ENCODE peak calls at places on chromosomes 7 and 10, in seven cellular contexts. O is IMR-90, V is H1, U is K562, P is SK-N-SH, D is HepG2, Y is GM12878. Z is an unnamed sample. For H3K4me1 and H3K27me3, the result is how much of the 10 kb centered on the place peaks cover.

GRCh38 chr10:13822475-13822874 is 235.7 kb downstream of the PRPF18 start:
- DNase-seq in O (no peak), V (no peak), U (no peak), P (no peak), D (no peak), Y (no peak), Z (no peak)

GRCh38 chr7:139494835-139495568 is 11.5 kb upstream of the KLRG2 start:
- DNase-seq in O (no peak), V (no peak), U (no peak), P (no peak), D (no peak), Y (peak), Z (no peak)

GRCh38 chr10:48498940-48499510 is 105.8 kb downstream of the ARHGAP22 start:
- DNase-seq in O (no peak), V (no peak), U (no peak), P (no peak), D (no peak), Y (no peak), Z (no peak)

GRCh38 chr7:34776748-34777358 is 118.8 kb downstream of the NPSR1 start:
- DNase-seq in O (no peak), V (no peak), U (no peak), P (no peak), D (no peak), Y (no peak), Z (no peak)

GRCh38 chr7:96452146-96452545 is 130.2 kb upstream of the SLC25A13 start:
- DNase-seq in O (no peak), V (no peak), U (no peak), P (no peak), D (peak), Y (no peak), Z (no peak)

GRCh38 chr7:91314591-91315323 is 50.5 kb downstream of the FZD1 start:
- DNase-seq in O (no peak), V (no peak), U (no peak), P (no peak), D (no peak), Y (no peak), Z (no peak)

GRCh38 chr10:69389827-69390490 is 26.8 kb downstream of the TACR2 start:
- DNase-seq in O (peak), V (no peak), U (peak), P (no peak), D (no peak), Y (no peak), Z (no peak)

GRCh38 chr10:63133787-63134557 is 844 bp downstream of the NRBF2 start:
- DNase-seq in O (peak), V (no peak), U (no peak), P (no peak), D (no peak), Y (no peak), Z (no peak)

GRCh38 chr10:31209523-31209922 is 109.5 kb upstream of the ZEB1 start:
- DNase-seq in O (no peak), V (no peak), U (no peak), P (no peak), D (no peak), Y (no peak), Z (no peak)

GRCh38 chr10:101563007-101563406 is 25.1 kb downstream of the POLL start:
- DNase-seq in O (no peak), V (no peak), U (no peak), P (no peak), D (no peak), Y (no peak), Z (no peak)

GRCh38 chr10:72244573-72245038 is 28.5 kb upstream of the ASCC1 start:
- DNase-seq in O (no peak), V (no peak), U (no peak), P (no peak), D (no peak), Y (no peak), Z (no peak)
- H3K4me1 ChIP-seq in O (under half), V (under half), U (under half), P (under half), D (half or more), Y (half or more), Z (under half)

DNA sequence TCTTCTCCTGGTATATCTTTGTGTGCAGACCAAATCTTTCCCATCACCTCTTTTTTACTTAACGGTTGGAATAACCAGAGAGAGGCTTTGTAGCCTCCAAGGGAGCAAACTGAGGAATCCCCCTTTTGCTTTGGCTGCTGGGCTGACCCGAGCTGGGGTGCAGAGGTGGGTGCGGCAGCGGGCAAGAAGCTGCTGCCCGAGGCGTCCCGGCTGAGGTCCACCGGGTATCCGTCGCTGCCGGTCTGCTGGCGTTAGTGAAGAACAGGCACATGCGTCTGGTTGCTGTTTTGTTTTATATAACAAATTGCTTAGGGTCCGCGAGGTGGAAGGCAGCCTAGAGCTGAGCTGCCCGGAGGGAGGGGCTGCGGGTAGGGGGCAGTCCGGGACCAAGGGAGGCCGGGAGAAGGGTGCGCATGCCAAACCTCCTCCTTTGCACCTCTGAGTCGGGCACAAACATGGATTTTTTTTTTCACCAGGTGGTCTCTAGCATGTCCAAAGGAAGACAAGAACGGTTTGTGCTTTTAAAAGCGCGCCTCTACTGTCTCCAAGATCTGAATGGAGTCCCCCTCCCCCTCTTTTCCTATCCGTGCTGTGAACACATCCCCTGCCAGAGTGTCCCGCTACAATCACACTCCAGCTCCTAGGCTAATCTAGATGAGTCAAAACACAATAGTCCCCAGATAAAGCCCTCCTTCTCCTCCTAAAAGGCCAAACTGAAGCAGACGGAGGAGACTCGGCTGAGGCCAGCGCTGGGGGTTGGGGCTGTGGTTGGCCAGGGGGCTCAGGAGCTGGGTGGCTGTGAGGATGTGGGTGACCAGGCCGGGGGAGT is 6.8 kb upstream of the GATA3 start:
- DNase-seq in O (no peak), V (no peak), U (no peak), P (peak), D (no peak), Y (no peak), Z (no peak)
- H3K27me3 ChIP-seq in O (half or more), V (half or more), U (half or more), P (under half), D (half or more), Y (under half), Z (under half)

DNA sequence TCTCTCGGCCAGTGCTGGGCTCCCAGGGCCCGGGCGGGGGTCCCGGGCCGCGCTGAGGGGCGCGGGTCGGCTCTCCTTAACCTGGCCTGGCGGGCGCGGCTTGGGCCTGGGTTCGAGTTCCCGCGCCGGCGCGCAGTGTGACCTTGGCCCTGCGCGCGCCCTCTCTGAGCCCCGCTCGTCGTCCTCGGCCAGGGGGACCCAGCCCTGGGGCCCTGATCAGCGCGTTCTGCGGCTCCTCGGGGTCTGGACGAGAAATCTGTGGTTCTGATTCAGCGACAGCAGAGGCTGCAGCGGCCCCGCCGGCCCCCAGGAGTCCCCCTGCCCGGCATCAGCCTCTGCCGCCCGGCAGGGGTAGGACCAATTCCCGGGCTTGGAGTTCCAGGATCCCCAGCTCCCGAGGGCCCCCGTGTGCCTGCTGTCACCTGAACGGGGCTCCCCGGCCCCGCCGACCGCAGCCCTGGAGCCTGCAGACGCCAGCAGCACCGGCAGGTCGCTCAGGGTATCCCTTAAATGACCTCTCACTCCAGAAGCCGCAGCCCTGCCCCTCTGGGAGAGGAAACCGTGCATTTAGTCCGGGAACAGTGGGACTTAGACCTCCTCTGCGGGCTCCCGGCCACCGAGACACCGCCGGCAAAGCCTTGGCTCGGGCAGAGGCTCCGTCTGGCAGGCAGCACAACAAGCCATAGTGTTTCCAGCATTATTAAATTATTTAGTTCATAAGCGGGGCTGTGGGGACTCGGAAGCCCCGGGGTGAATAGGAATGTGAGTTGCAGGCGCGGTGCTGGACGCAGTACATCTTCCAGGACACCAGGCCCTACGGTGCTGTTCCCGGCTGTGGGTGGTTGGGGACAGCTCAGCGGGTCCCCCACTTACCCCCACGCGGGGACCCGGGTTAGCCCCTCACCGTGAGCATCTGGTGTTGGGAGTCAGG is 572 bp downstream of the CHST12 start:
- DNase-seq in O (peak), V (no peak), U (peak), P (peak), D (no peak), Y (no peak), Z (no peak)
- TF ChIP-seq RAD21 in O (no peak), V (no peak), U (no peak), P (peak), D (no peak), Y (no peak), Z (no peak)

DNA sequence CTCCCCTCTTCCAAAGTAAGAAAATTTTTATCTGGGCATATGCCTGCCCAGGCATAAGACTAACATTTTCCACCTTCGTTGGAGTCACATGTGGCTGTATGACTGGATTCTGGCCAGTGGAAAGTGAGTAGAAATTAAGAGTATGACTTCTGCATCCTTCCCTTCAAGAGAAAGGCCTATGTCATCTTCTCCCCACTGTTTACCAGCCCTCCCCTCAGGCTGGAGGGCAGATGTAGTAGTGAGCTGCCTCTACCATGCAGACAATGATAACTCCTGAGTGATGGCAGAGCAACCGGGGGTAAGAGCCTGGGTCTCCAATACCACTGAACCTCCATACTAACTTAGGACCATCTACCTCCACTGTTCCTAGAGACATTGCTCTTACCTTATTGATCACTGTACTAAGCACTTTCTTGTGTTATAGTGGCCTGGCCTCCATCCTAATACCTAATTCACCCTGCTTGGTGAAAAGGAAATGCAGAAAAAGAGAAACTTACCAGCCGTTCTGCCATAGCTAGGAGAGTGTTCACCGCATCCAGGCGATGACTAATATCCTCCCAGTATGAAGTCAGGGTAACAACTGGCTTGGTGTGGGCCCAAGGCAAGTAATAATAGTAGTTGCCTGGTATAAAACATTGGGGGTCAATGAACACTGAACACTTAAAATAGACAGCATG is 102.6 kb downstream of the MYOF start:
- DNase-seq in O (peak), V (no peak), U (no peak), P (no peak), D (no peak), Y (no peak), Z (no peak)
- H3K4me1 ChIP-seq in O (under half), V (under half), U (under half), P (half or more), D (under half), Y (under half), Z (half or more)

GRCh38 chr7:150898475-150899011 is 46.2 kb downstream of the AOC1 start:
- DNase-seq in O (peak), V (peak), U (peak), P (peak), D (peak), Y (no peak), Z (peak)

GRCh38 chr7:150897502-150898474 is 45.5 kb downstream of the AOC1 start:
- DNase-seq in O (no peak), V (no peak), U (peak), P (no peak), D (no peak), Y (no peak), Z (no peak)

GRCh38 chr7:150901160-150902035 is 49.1 kb downstream of the AOC1 start:
- DNase-seq in O (no peak), V (no peak), U (no peak), P (peak), D (no peak), Y (no peak), Z (no peak)

GRCh38 chr7:150902078-150903033 is 50.0 kb downstream of the AOC1 start:
- DNase-seq in O (no peak), V (no peak), U (peak), P (peak), D (no peak), Y (no peak), Z (no peak)

DNA sequence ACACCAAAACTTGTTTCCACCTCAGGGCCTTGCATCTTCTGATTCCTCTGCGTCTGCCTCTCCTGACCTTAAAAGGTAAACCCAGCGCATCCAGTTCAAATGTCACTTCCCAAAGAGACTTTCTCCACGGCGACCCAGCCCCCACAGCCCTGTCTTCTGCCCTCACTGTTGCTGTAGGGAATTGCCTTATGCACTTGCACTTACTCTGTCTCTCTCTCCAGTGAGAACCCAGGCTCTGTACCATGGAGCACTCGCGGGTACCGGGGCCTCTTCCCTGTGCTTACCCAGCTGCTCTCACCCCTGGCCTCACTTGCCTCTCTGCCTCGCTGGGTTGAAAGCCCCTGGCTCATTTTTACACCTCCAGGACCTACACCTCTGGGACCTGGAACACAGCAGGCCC is 48.4 kb downstream of the AOC1 start:
- DNase-seq in O (no peak), V (no peak), U (no peak), P (peak), D (no peak), Y (no peak), Z (no peak)
- H3K27me3 ChIP-seq in O (under half), V (under half), U (under half), P (under half), D (under half), Y (under half), Z (under half)

GRCh38 chr7:41238851-41239331 is 464.0 kb downstream of the INHBA start:
- DNase-seq in O (peak), V (no peak), U (no peak), P (no peak), D (no peak), Y (no peak), Z (no peak)
- TF ChIP-seq RAD21 in O (no peak), V (no peak), U (no peak), P (no peak), D (no peak), Y (no peak), Z (no peak)

GRCh38 chr10:129888784-129889616 is 75.1 kb downstream of the EBF3 start:
- DNase-seq in O (peak), V (peak), U (peak), P (peak), D (no peak), Y (no peak), Z (no peak)
- H3K4me1 ChIP-seq in O (under half), V (under half), U (under half), P (under half), D (under half), Y (under half), Z (under half)

GRCh38 chr7:155521743-155522398 is 24.5 kb downstream of the CNPY1 start:
- DNase-seq in O (no peak), V (no peak), U (no peak), P (no peak), D (no peak), Y (no peak), Z (no peak)
- H3K27me3 ChIP-seq in O (under half), V (under half), U (half or more), P (half or more), D (half or more), Y (under half), Z (under half)

DNA sequence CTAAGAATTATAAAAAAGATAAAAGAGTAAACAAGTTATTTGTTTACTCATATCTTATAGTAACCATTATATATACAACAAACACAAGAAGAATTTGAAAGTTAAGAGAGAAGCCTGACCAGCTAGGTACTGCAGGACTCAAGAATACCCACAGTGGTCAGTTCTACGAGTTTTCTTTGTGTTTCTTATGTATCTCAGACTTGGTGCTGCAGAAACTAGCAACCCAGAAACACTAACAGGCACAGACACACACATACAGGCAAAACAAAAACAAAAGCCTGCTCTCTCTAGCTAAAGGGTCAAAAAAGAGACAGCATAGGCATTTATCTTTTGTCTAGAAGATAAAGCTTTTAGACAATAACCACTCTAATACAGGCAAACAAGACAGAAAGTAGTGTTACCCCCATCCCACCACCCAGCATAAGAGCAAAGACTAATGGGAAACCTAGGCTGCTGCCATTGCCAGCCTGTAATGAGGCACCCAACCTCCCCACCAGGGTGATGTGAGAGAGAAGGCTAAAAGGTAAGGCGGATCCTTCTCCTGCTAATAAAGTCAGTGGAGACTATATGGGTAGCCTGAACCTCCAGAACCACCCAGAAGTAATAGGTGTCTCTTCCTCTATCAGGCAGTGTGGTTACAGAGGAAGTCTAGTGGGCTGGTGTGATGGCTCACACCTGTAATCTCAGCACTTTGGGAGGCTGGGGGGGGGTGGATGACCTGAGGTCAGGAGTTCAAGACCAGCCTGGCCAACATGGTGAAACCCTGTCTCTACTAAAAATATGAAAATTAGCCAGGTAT is 113.9 kb downstream of the DNAJC1 start:
- DNase-seq in O (no peak), V (no peak), U (no peak), P (no peak), D (no peak), Y (no peak), Z (no peak)
- TF ChIP-seq RAD21 in O (no peak), V (no peak), U (no peak), P (no peak), D (no peak), Y (no peak), Z (no peak)

GRCh38 chr7:1508277-1508758 is 4.1 kb upstream of the INTS1 start:
- DNase-seq in O (no peak), V (no peak), U (no peak), P (no peak), D (no peak), Y (no peak), Z (no peak)
- H3K4me1 ChIP-seq in O (under half), V (under half), U (half or more), P (under half), D (half or more), Y (under half), Z (half or more)